ENCODE peak calls at places on chromosome 4, in nine cellular contexts. P is cardiac fibroblast; Q is lower leg skin; F is Right ventricle myocardium superior; S is activated T-cell treated with anti-CD3 and anti-CD28 coated beads for 1 hour; Z is left colon; G is GM12891; I is CD4-positive, CD25-positive, alpha-beta regulatory T cell; N is NCI-H82. A is an unnamed sample.

GRCh38 chr4:111755571-111755970 is 389.7 kb upstream of the FAM241A start:
- DNase-seq in Q (no peak), Z (no peak), F (peak), G (no peak), N (no peak), S (no peak), P (no peak), I (no peak), A (no peak)

GRCh38 chr4:183348706-183349659 is 26.8 kb upstream of the CLDN24 start:
- DNase-seq in G (no peak), I (no peak), S (no peak), F (no peak), P (peak), Q (no peak), Z (no peak), N (no peak), A (peak)

GRCh38 chr4:94406668-94407437 is 44.9 kb upstream of the PDLIM5 start:
- DNase-seq in I (peak), G (no peak), N (peak), Z (peak), Q (peak), P (peak), S (peak), F (peak), A (peak)

GRCh38 chr4:188295899-188296298 is 156.7 kb downstream of the TRIML1 start:
- DNase-seq in Z (no peak), N (no peak), I (no peak), P (peak), S (no peak), Q (no peak), F (no peak), G (no peak), A (no peak)

GRCh38 chr4:78417603-78418002 is 134.0 kb upstream of the ANXA3 start:
- DNase-seq in Z (no peak), S (no peak), F (no peak), Q (no peak), I (no peak), G (no peak), P (no peak), N (no peak), A (no peak)

GRCh38 chr4:7661066-7661748 is 226.5 kb upstream of the PSAPL1 start:
- DNase-seq in P (no peak), Z (no peak), N (no peak), S (no peak), G (no peak), Q (no peak), I (no peak), F (no peak), A (no peak)

GRCh38 chr4:107600993-107601392 is 119.0 kb downstream of the PAPSS1 start:
- DNase-seq in F (no peak), I (no peak), P (no peak), S (no peak), Z (no peak), N (no peak), G (no peak), Q (no peak), A (peak)

GRCh38 chr4:5751918-5752802 is 41.2 kb downstream of the EVC start:
- DNase-seq in Z (no peak), S (no peak), Q (peak), G (no peak), N (peak), F (no peak), I (no peak), P (peak), A (peak)

GRCh38 chr4:183337833-183338232 is 15.6 kb upstream of the CLDN24 start:
- DNase-seq in I (no peak), P (no peak), N (no peak), F (no peak), G (no peak), S (no peak), Z (no peak), Q (peak), A (no peak)

GRCh38 chr4:99818661-99819060 is 2.0 kb downstream of the DAPP1 start:
- DNase-seq in P (no peak), G (no peak), N (no peak), Z (no peak), S (no peak), I (no peak), F (no peak), Q (no peak), A (no peak)

GRCh38 chr4:94763005-94763404 is 5.2 kb downstream of the BMPR1B start:
- DNase-seq in N (no peak), G (no peak), Q (no peak), Z (no peak), F (no peak), S (no peak), P (no peak), I (no peak), A (no peak)

GRCh38 chr4:64489628-64490027 is 80.4 kb upstream of the TECRL start:
- DNase-seq in G (no peak), I (no peak), N (no peak), F (no peak), Q (no peak), Z (no peak), P (no peak), S (no peak), A (no peak)